ENCODE peak calls at places on chromosomes 4 and X, in seven cellular contexts. O is transverse colon, M is stomach, C is sigmoid colon, E is suprapubic skin, P is upper lobe of left lung, F is K562. A is an unnamed sample.

GRCh38 chr4:110567266-110567665 is 55.6 kb downstream of the PITX2 start:
- DNase-seq in O (no peak), M (no peak), C (no peak), E (no peak), P (no peak), F (no peak), A (no peak)

GRCh38 chr4:8856835-8857590 is 14.6 kb downstream of the HMX1 start:
- DNase-seq in O (no peak), M (no peak), C (no peak), E (no peak), P (no peak), F (no peak), A (no peak)

GRCh38 chrX:56947695-56948094 is 47.6 kb downstream of the SPIN3 start:
- DNase-seq in O (no peak), M (no peak), C (no peak), E (no peak), P (no peak), F (no peak), A (no peak)

GRCh38 chrX:73943572-73943899 is 360.4 kb upstream of the ZCCHC13 start:
- DNase-seq in O (no peak), M (no peak), C (no peak), E (no peak), P (no peak), F (no peak), A (no peak)

GRCh38 chr4:185210102-185210981 is 944 bp downstream of the SNX25 start:
- DNase-seq in O (peak), M (peak), C (peak), E (peak), P (peak), F (peak), A (no peak)

GRCh38 chr4:140568507-140569306 is at the start of gene UCP1:
- DNase-seq in O (peak), M (peak), C (no peak), E (peak), P (peak), F (no peak), A (no peak)

GRCh38 chr4:137735561-137736104 is 203.3 kb upstream of the PCDH18 start:
- DNase-seq in O (no peak), M (no peak), C (no peak), E (no peak), P (no peak), F (no peak), A (no peak)

GRCh38 chr4:39731908-39732307 is 34.0 kb downstream of the UBE2K start:
- DNase-seq in O (no peak), M (no peak), C (no peak), E (no peak), P (no peak), F (no peak), A (no peak)

GRCh38 chr4:109014593-109015412 is 251.9 kb upstream of the ETNPPL start:
- DNase-seq in O (no peak), M (no peak), C (no peak), E (no peak), P (no peak), F (no peak), A (no peak)

GRCh38 chr4:187321741-187322140 is 598.1 kb upstream of the FAT1 start:
- DNase-seq in O (no peak), M (no peak), C (no peak), E (no peak), P (no peak), F (no peak), A (no peak)

GRCh38 chr4:5638316-5638715 is 70.0 kb downstream of the EVC2 start:
- DNase-seq in O (no peak), M (no peak), C (no peak), E (no peak), P (no peak), F (no peak), A (no peak)

GRCh38 chr4:113901994-113902787 is 77.3 kb downstream of the ARSJ start:
- DNase-seq in O (peak), M (peak), C (no peak), E (no peak), P (no peak), F (no peak), A (no peak)

GRCh38 chr4:2886622-2887021 is 43.0 kb downstream of the ADD1 start:
- DNase-seq in O (no peak), M (no peak), C (no peak), E (no peak), P (no peak), F (no peak), A (no peak)

GRCh38 chrX:1581132-1581531 is 10.3 kb upstream of the AKAP17A start:
- DNase-seq in O (peak), M (peak), C (no peak), E (no peak), P (no peak), F (peak), A (peak)

GRCh38 chrX:77962068-77962902 is 7.2 kb downstream of the PGAM4 start:
- DNase-seq in O (no peak), M (no peak), C (no peak), E (no peak), P (no peak), F (no peak), A (no peak)

GRCh38 chr4:40388248-40388647 is 53.1 kb downstream of the CHRNA9 start:
- DNase-seq in O (no peak), M (no peak), C (no peak), E (no peak), P (no peak), F (no peak), A (no peak)

GRCh38 chrX:140918398-140919043 is 83.9 kb upstream of the SPANXB1 start:
- DNase-seq in O (peak), M (peak), C (no peak), E (no peak), P (no peak), F (peak), A (no peak)

GRCh38 chr4:95155759-95156451 is 392.9 kb downstream of the UNC5C start:
- DNase-seq in O (no peak), M (no peak), C (no peak), E (no peak), P (no peak), F (peak), A (no peak)

GRCh38 chr4:188960411-188961093 is 821.3 kb downstream of the TRIML1 start:
- DNase-seq in O (no peak), M (no peak), C (no peak), E (no peak), P (no peak), F (no peak), A (no peak)

GRCh38 chr4:1492636-1493539 is 86.6 kb upstream of the NKX1-1 start:
- DNase-seq in O (no peak), M (no peak), C (peak), E (no peak), P (peak), F (no peak), A (no peak)

GRCh38 chrX:38839269-38839668 is 38.0 kb downstream of the MID1IP1 start:
- DNase-seq in O (no peak), M (no peak), C (no peak), E (no peak), P (no peak), F (no peak), A (no peak)

GRCh38 chr4:15691346-15692140 is 9.9 kb downstream of the FAM200B start:
- DNase-seq in O (no peak), M (no peak), C (no peak), E (no peak), P (no peak), F (no peak), A (no peak)

GRCh38 chr4:76377481-76377901 is 43.5 kb downstream of the CCDC158 start:
- DNase-seq in O (no peak), M (no peak), C (no peak), E (no peak), P (no peak), F (peak), A (no peak)

GRCh38 chr4:76376534-76376933 is 44.4 kb downstream of the CCDC158 start:
- DNase-seq in O (no peak), M (no peak), C (no peak), E (no peak), P (no peak), F (no peak), A (no peak)

GRCh38 chr4:76375703-76376102 is 45.2 kb downstream of the CCDC158 start:
- DNase-seq in O (no peak), M (no peak), C (no peak), E (no peak), P (no peak), F (no peak), A (no peak)

GRCh38 chr4:76380561-76380960 is 40.4 kb downstream of the CCDC158 start:
- DNase-seq in O (no peak), M (no peak), C (no peak), E (no peak), P (no peak), F (no peak), A (no peak)

DNA sequence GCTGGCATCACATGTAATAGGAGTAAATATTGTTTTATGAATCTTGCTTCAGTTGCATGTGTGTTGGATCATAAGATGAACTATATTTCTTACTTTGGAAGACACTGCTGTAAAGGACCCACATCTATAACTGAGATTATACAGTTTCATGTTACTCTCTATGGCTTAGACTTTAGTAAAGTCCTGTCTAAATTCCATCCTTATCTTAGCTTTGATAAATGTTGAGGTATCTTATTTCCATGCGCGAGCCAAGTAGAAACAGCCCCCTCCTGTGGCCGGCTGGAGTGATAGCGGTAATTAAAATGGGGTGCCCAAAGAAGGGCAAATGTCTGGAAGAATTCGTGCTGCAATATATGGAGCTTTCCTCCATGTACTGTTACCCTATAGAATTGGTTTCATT is 43.0 kb downstream of the CCDC158 start:
- DNase-seq in O (peak), M (peak), C (no peak), E (no peak), P (no peak), F (peak), A (no peak)
- TF ChIP-seq CTCF in O (peak), M (peak), C (peak), E (peak), P (peak), F (peak), A (peak)

GRCh38 chr4:158020175-158020574 is 152.7 kb downstream of the GASK1B start:
- DNase-seq in O (peak), M (no peak), C (peak), E (peak), P (no peak), F (no peak), A (no peak)

GRCh38 chr4:158020734-158021346 is 152.0 kb downstream of the GASK1B start:
- DNase-seq in O (no peak), M (no peak), C (no peak), E (no peak), P (no peak), F (no peak), A (no peak)

DNA sequence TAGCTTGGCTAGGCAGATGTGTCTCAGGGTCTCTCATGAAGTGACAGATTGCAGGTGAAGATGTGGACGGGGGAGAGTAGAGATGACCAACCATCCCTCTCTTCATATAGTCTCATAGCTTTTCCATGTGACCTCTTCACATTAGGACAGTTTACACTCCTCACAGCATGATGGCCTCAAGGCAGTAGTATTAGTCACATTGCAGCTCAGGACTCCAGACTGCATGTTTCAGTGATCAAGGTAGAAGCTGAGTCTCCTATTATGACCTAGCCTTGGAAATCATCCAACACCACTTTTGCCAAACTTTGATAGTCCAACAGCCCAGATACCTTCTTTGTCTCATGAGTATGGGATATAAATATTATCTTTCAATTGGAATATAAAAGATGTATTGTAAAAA is 147.7 kb downstream of the GASK1B start:
- DNase-seq in O (no peak), M (no peak), C (no peak), E (no peak), P (no peak), F (no peak), A (no peak)
- TF ChIP-seq EP300 in O (no peak), M (no peak), C (no peak), E (no peak), P (no peak), F (no peak), A (no peak)

DNA sequence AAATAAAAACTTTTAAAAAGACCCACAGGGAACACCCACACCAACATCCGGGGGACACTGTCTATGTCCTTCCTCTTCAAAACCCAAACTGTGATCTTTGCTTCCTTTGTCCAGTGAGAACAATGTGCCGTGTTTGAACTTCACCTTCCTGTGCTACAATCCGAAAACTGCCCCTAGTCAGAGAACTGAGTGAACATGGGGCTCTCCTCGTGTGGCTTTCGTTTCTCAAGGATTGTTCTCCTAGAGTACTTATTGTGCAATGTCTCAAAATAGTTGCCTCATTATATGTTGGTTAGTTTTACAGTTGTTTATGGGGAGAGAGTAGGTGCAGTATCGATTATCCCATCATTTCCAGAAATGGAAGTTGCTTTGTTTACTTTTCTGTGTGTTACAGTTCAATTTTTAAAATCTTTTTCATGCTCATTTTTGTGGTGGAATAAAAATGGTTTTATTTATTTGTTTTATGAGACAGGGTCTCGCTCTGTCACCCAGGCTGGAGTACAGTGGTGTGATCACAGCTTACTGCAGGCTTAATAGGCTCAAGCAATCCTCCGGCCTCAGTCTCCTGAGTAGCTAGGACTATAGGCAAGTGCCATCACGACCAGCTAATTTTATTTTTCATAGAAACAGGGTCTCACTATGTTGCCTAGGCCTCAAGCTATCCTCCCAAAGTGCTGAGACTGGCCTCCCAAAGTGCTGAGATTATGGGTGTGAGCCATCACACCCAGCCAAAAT is 29.9 kb downstream of the RBMX start:
- DNase-seq in O (no peak), M (no peak), C (no peak), E (no peak), P (no peak), F (no peak), A (no peak)
- TF ChIP-seq POLR2AphosphoS5 in O (no peak), M (no peak), C (no peak), E (no peak), P (no peak), F (no peak), A (no peak)

DNA sequence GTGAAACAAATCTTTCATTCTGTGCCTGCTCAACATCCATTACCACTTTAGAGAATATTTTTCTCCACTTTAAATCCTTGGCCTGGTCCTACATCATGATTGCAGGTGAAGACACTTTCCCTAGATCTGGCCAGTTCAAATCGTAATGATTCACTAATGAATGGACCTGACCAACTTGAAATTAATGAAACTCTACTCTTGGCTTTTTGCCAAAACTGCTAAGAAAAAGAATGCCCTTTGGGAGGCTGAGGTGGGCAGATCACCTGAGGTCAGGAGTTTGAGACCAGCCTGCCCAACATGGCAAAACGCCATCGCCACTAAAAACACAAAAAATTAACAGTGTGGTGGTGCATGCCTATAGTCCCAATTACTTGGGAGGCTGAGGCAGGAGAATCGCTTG is 1082.6 kb upstream of the LCORL start:
- DNase-seq in O (no peak), M (no peak), C (no peak), E (no peak), P (no peak), F (no peak), A (no peak)
- TF ChIP-seq CTCF in O (no peak), M (no peak), C (no peak), E (no peak), P (no peak), F (no peak), A (no peak)

DNA sequence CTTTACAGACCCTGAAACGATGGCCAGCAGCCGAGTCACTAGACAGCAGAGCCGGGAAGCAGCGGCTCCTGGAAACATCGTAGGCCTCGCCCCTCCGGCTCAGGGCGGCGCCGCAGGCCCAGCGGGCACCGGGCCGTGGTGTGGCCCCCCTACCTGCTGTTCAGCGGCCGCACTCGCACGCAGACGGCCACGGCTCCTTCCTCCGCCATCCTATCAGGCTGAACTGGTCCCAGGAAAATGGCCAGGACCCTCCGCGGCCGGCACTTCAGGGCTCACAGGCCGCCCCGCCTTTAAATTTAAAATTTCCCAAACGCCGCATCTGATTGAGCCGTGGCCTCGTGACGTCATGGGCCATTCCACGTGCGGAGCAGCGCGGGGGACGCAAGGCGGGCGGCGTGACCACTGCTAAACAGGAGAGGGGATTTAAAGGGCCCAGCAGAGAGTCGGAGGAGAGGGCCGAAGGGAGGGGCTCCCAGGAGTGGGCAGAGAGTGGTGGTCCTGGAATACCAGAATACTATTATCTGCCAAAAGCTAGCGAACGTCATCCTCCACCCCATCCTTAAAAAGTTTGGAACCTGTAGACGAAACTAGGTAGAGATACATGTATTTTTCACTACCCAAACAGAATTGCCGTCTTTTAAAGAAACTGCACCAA is at the start of gene CENPE:
- DNase-seq in O (peak), M (peak), C (peak), E (peak), P (peak), F (peak), A (peak)
- TF ChIP-seq EP300 in O (no peak), M (no peak), C (no peak), E (no peak), P (no peak), F (no peak), A (no peak)

GRCh38 chr4:107870916-107871786 is 46.4 kb downstream of the SGMS2 start:
- DNase-seq in O (no peak), M (no peak), C (no peak), E (no peak), P (no peak), F (no peak), A (no peak)
- TF ChIP-seq POLR2AphosphoS5 in O (no peak), M (no peak), C (no peak), E (no peak), P (no peak), F (no peak), A (no peak)

DNA sequence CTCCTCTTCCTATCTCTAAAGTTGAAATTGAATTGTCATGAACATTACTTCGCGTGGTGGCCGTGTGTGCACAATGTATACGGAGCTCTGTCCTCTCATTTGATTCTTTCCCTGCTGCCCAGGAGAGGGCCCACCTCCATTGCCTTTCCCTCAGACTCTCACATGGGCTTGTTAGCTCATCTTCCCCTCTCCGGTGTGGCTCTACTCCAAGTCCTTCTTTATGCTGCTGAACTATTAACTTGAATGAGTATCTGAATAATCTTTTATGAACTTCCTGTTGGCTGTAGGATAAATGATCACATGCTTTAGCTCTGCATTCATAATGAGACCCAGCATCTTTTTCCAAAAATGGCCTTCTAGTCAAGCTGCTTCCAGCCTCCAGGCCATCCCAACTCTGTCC is 68.8 kb upstream of the CLNK start:
- DNase-seq in O (no peak), M (no peak), C (no peak), E (no peak), P (no peak), F (no peak), A (no peak)
- TF ChIP-seq CTCF in O (no peak), M (no peak), C (no peak), E (no peak), P (no peak), F (no peak), A (no peak)

A was measured in esophagus muscularis mucosa.